ENCODE peak calls at places on chromosomes 12 and 14, in four cellular contexts. T is WTC11, Q is A549, L is HepG2. K is an unnamed sample.

GRCh38 chr14:61146896-61147295 is 134.2 kb downstream of the TMEM30B start:
- DNase-seq in T (no peak), Q (no peak), L (no peak), K (no peak)

GRCh38 chr12:53098354-53098981 is 1.0 kb downstream of the IGFBP6 start:
- DNase-seq in T (no peak), Q (peak), L (no peak), K (no peak)

GRCh38 chr12:116430911-116431565 is 128.1 kb upstream of the MAP1LC3B2 start:
- DNase-seq in T (no peak), Q (no peak), L (no peak), K (no peak)

GRCh38 chr14:20690848-20691640 is 2.5 kb downstream of the ANG start:
- DNase-seq in T (peak), Q (peak), L (peak), K (peak)

GRCh38 chr12:133234971-133235370 is 706 bp downstream of the ANHX start:
- DNase-seq in T (no peak), Q (no peak), L (no peak), K (no peak)

GRCh38 chr14:28515571-28515970 is 251.0 kb upstream of the FOXG1 start:
- DNase-seq in T (no peak), Q (no peak), L (no peak), K (no peak)

GRCh38 chr14:31933716-31934115 is 143.4 kb upstream of the ARHGAP5 start:
- DNase-seq in T (no peak), Q (no peak), L (no peak), K (no peak)

GRCh38 chr14:101927859-101928258 is 36.5 kb upstream of the DYNC1H1 start:
- DNase-seq in T (no peak), Q (no peak), L (no peak), K (peak)

GRCh38 chr12:132908145-132909029 is 21.0 kb upstream of the CHFR start:
- DNase-seq in T (peak), Q (no peak), L (no peak), K (peak)

GRCh38 chr14:68312884-68313725 is 479.8 kb downstream of the ZFP36L1 start:
- DNase-seq in T (no peak), Q (no peak), L (no peak), K (no peak)

GRCh38 chr14:101122114-101122854 is 218.8 kb upstream of the RTL1 start:
- DNase-seq in T (no peak), Q (no peak), L (no peak), K (no peak)

GRCh38 chr12:90234455-90234854 is 525.8 kb upstream of the ATP2B1 start:
- DNase-seq in T (no peak), Q (no peak), L (no peak), K (no peak)

GRCh38 chr12:123049398-123050250 is 69.1 kb downstream of the ARL6IP4 start:
- DNase-seq in T (no peak), Q (no peak), L (no peak), K (no peak)

GRCh38 chr12:12723681-12724420 is 6.7 kb downstream of the CDKN1B start:
- DNase-seq in T (peak), Q (peak), L (no peak), K (peak)
- TF ChIP-seq MAX in T (no peak), Q (no peak), L (peak), K (no peak)

DNA sequence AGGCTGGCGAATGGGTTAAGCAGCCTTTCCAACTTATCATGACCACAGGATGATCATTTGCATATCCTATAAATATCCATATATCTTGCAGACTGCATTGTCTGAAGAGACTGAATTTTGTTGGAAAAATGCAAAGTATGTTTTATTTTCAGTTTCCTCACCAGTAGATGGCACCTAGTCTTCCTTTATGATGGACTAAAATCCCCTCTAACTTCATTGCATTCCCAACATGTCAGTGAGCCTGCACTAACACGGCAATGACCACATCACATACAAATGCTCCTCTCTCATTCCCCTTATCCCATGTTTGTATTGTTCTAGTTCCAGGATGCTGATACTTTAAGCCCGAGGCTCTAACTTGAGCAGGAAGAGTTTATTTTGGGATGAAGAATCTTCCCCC is 24.7 kb upstream of the MYBPC1 start:
- DNase-seq in T (no peak), Q (no peak), L (peak), K (peak)
- TF ChIP-seq CTCF in T (no peak), Q (peak), L (peak), K (peak)

DNA sequence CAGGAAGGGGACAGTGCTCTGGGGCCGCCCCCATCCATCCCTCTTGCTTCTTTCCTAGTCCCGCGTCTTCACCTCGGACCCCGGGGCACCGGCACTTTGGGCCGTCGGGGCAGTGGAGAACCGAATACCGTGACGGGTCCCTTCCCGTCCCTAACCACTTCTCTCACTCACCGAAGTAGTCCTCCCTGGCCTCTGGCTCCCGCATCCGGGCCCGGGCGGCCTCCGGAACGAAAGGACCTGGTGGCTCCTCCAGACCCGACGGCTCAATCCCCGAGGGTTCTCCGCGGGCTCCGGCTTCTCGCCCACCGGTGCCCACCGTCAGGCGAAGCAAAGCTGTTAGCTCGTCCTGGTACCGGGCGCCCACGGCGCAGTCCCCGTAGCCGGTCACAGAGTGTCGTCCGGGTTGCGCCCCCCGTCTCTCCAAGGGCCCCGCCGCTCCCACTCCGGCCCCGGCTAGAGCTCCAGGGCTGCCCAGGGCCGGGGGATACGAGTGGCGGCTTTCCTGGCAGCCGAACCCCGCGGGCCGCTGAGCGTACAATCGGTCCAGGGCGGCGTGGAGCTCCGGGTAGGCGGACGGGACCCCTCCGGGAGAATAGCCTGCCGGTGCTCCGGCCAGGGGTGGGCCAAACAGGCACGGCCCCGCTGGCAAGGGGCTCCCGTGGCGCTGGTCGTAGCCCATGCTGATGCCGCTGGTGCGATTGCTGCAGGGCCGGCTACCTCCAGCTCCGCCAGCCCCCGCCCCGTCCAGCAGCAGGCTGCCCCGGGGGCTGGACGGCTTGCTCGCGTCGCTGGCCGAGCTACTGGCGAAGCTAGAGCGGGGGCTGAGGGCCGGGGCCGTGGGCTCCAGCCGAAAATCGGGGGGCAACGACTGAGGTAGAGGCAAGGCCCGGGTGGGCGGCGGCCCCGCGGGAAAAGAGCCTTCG is 1.0 kb downstream of the AJUBA start:
- DNase-seq in T (peak), Q (peak), L (no peak), K (no peak)
- TF ChIP-seq MAX in T (no peak), Q (no peak), L (no peak), K (no peak)

DNA sequence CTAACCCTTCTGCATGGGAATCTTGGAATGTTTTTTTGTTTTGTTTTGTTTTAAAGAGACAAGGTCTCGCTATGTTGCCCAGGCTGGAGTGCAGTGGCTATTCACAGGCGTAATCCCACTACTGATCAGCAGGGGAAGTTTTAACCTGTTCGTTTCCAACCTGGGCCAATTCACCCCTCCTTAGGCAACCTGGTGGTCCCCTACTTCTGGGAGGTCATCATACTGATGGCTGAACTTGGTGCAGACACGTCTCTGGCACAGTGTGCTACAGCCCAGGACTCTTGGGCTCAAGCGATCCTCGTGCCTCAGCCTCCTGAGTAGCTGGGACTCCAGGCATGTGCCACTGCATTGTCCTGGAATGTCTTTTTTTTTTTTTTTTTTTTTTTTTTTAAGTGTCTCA is 48.9 kb upstream of the ISM2 start:
- DNase-seq in T (no peak), Q (no peak), L (no peak), K (no peak)
- TF ChIP-seq CTCF in T (no peak), Q (no peak), L (peak), K (no peak)

K was measured in NB4.